ENCODE peak calls at places on chromosomes 2 and 18, in six cellular contexts. I, S, Q, K, Y and L are unnamed samples.
A peak's percentile ranks its signal among the peaks of the same experiment; 100 is the strongest.

GRCh38 chr18:49997468-49998045 is 184.2 kb upstream of the ACAA2 start:
- DNase-seq in I (no peak), K (no peak), S (no peak), Y (no peak), Q (no peak), L (no peak)

GRCh38 chr2:148209598-148209997 is 188.7 kb downstream of the MBD5 start:
- DNase-seq in S (no peak), Q (peak; percentile 13), I (no peak), K (no peak), Y (peak; percentile 9), L (no peak)

GRCh38 chr2:25306767-25307368 is 34.9 kb downstream of the DNMT3A start:
- DNase-seq in Q (no peak), S (no peak), Y (no peak), I (no peak), K (no peak), L (no peak)

GRCh38 chr18:58208207-58208944 is 164.3 kb downstream of the NEDD4L start:
- DNase-seq in Q (no peak), K (peak; percentile 66), S (peak; percentile 4), I (no peak), Y (peak; percentile 74), L (no peak)

GRCh38 chr18:13477147-13477683 is 249.1 kb downstream of the FAM210A start:
- DNase-seq in S (peak; percentile 19), Q (no peak), K (no peak), I (no peak), Y (no peak), L (no peak)

GRCh38 chr2:30240162-30240696 is 8.9 kb downstream of the LBH start:
- DNase-seq in I (no peak), Y (no peak), S (no peak), Q (no peak), K (no peak), L (no peak)

GRCh38 chr2:239465017-239466001 is 64.5 kb upstream of the HDAC4 start:
- DNase-seq in Q (no peak), K (no peak), I (no peak), S (no peak), Y (peak; percentile 2), L (no peak)

GRCh38 chr2:85680707-85681353 is 12.8 kb upstream of the SFTPB start:
- DNase-seq in I (no peak), S (no peak), K (peak; percentile 81), Y (no peak), Q (no peak), L (no peak)

GRCh38 chr2:23499419-23499818 is 114.4 kb downstream of the KLHL29 start:
- DNase-seq in Y (no peak), S (no peak), K (no peak), I (no peak), Q (no peak), L (no peak)